ENCODE peak calls at places on chromosomes 7 and 10, in nine cellular contexts. R is stomach, L is sigmoid colon, E is tibial nerve, W is upper lobe of left lung, V is transverse colon, K is A549, Q is GM12878, N is K562. A is an unnamed sample.

GRCh38 chr7:1569016-1569415 is 816 bp downstream of the PSMG3 start:
- DNase-seq in R (no peak), L (no peak), E (no peak), W (no peak), V (no peak), K (peak; percentile 74), Q (no peak), N (peak; percentile 49), A (no peak)

GRCh38 chr7:125061776-125062397 is 132.3 kb upstream of the POT1 start:
- DNase-seq in R (no peak), L (no peak), E (no peak), W (no peak), V (no peak), K (peak; percentile 45), Q (no peak), N (no peak), A (no peak)

GRCh38 chr10:99754670-99755069 is 22.6 kb downstream of the CUTC start:
- DNase-seq in R (no peak), L (no peak), E (no peak), W (no peak), V (no peak), K (no peak), Q (no peak), N (no peak), A (no peak)

GRCh38 chr10:3525832-3526449 is 259.1 kb downstream of the KLF6 start:
- DNase-seq in R (no peak), L (peak; percentile 80), E (peak; percentile 51), W (no peak), V (peak; percentile 26), K (peak; percentile 86), Q (no peak), N (peak; percentile 45), A (no peak)

GRCh38 chr10:29795856-29796255 is 161.1 kb upstream of the SVIL start:
- DNase-seq in R (no peak), L (no peak), E (no peak), W (no peak), V (no peak), K (no peak), Q (no peak), N (no peak), A (no peak)

GRCh38 chr10:43890124-43890523 is 241.4 kb upstream of the ZNF32 start:
- DNase-seq in R (no peak), L (no peak), E (no peak), W (no peak), V (no peak), K (no peak), Q (no peak), N (no peak), A (no peak)

GRCh38 chr7:95669513-95669912 is 73.2 kb upstream of the PDK4 start:
- DNase-seq in R (no peak), L (no peak), E (no peak), W (no peak), V (no peak), K (no peak), Q (no peak), N (no peak), A (no peak)

GRCh38 chr7:134602921-134603394 is 43.7 kb upstream of the BPGM start:
- DNase-seq in R (no peak), L (no peak), E (no peak), W (peak; percentile 25), V (no peak), K (peak; percentile 23), Q (no peak), N (no peak), A (no peak)

GRCh38 chr10:33927347-33927746 is 592.9 kb upstream of the NRP1 start:
- DNase-seq in R (no peak), L (no peak), E (no peak), W (no peak), V (no peak), K (no peak), Q (no peak), N (peak; percentile 8), A (no peak)

GRCh38 chr7:1823376-1824150 is 153.5 kb downstream of the ELFN1 start:
- DNase-seq in R (no peak), L (peak; percentile 48), E (no peak), W (no peak), V (no peak), K (no peak), Q (no peak), N (no peak), A (no peak)

GRCh38 chr10:13636776-13637175 is 50.0 kb downstream of the PRPF18 start:
- DNase-seq in R (no peak), L (no peak), E (no peak), W (no peak), V (no peak), K (no peak), Q (no peak), N (no peak), A (no peak)

GRCh38 chr7:111042842-111043241 is 48.1 kb upstream of the LRRN3 start:
- DNase-seq in R (no peak), L (no peak), E (no peak), W (no peak), V (no peak), K (no peak), Q (no peak), N (no peak), A (no peak)

GRCh38 chr7:33722383-33723096 is 182.8 kb upstream of the BMPER start:
- DNase-seq in R (no peak), L (no peak), E (no peak), W (no peak), V (no peak), K (peak; percentile 70), Q (no peak), N (no peak), A (no peak)

GRCh38 chr7:93574646-93575554 is at the start of gene CALCR:
- DNase-seq in R (no peak), L (no peak), E (no peak), W (no peak), V (no peak), K (peak; percentile 16), Q (no peak), N (no peak), A (no peak)

GRCh38 chr7:155665079-155665956 is 20.9 kb downstream of the RBM33 start:
- DNase-seq in R (no peak), L (no peak), E (no peak), W (no peak), V (no peak), K (no peak), Q (no peak), N (no peak), A (no peak)

GRCh38 chr7:95690367-95690947 is 81.9 kb upstream of the DYNC1I1 start:
- DNase-seq in R (no peak), L (no peak), E (no peak), W (no peak), V (no peak), K (peak; percentile 73), Q (peak; percentile 8), N (peak; percentile 40), A (no peak)

GRCh38 chr10:86899670-86900276 is 57.6 kb downstream of the MMRN2 start:
- DNase-seq in R (peak; percentile 63), L (peak; percentile 86), E (peak; percentile 91), W (peak; percentile 52), V (peak; percentile 71), K (peak; percentile 77), Q (no peak), N (peak; percentile 47), A (peak; percentile 57)

GRCh38 chr7:143279186-143280098 is 5.3 kb upstream of the TMEM139 start:
- DNase-seq in R (no peak), L (no peak), E (peak; percentile 27), W (no peak), V (no peak), K (peak; percentile 44), Q (no peak), N (no peak), A (no peak)

GRCh38 chr10:119080521-119081259 is at the start of gene EIF3A:
- DNase-seq in R (peak; percentile 94), L (peak; percentile 95), E (peak; percentile 80), W (peak; percentile 94), V (peak; percentile 94), K (peak; percentile 95), Q (peak; percentile 75), N (peak; percentile 88), A (peak; percentile 96)

GRCh38 chr7:134562136-134562535 is 13.2 kb downstream of the AKR1B15 start:
- DNase-seq in R (no peak), L (no peak), E (no peak), W (no peak), V (no peak), K (peak; percentile 52), Q (no peak), N (no peak), A (no peak)

GRCh38 chr10:49619613-49620012 is 5.8 kb downstream of the CHAT start:
- DNase-seq in R (no peak), L (peak; percentile 25), E (no peak), W (no peak), V (no peak), K (no peak), Q (no peak), N (no peak), A (no peak)

GRCh38 chr7:32275216-32275979 is 205.2 kb upstream of the PDE1C start:
- DNase-seq in R (no peak), L (no peak), E (no peak), W (no peak), V (no peak), K (no peak), Q (peak; percentile 15), N (no peak), A (no peak)

GRCh38 chr7:920351-921070 is 34.0 kb downstream of the ADAP1 start:
- DNase-seq in R (peak; percentile 23), L (peak; percentile 52), E (no peak), W (no peak), V (peak; percentile 72), K (no peak), Q (no peak), N (no peak), A (no peak)

GRCh38 chr7:139118234-139118802 is 8.8 kb upstream of the ZC3HAV1 start:
- DNase-seq in R (no peak), L (no peak), E (no peak), W (no peak), V (no peak), K (peak; percentile 50), Q (peak; percentile 80), N (peak; percentile 85), A (no peak)
- TF ChIP-seq CTCF in R (no peak), L (no peak), E (no peak), W (no peak), V (no peak), K (no peak), Q (no peak), N (peak; percentile 39), A (no peak)

GRCh38 chr7:44282601-44283171 is 42.7 kb downstream of the CAMK2B start:
- DNase-seq in R (no peak), L (peak; percentile 39), E (no peak), W (peak; percentile 14), V (peak; percentile 3), K (no peak), Q (no peak), N (no peak), A (peak; percentile 4)
- TF ChIP-seq EP300 in R (no peak), L (no peak), E (no peak), W (no peak), V (no peak), K (no peak), Q (no peak), N (no peak), A (no peak)

GRCh38 chr10:62755662-62756653 is 48.6 kb upstream of the ADO start:
- DNase-seq in R (no peak), L (no peak), E (no peak), W (no peak), V (no peak), K (no peak), Q (no peak), N (no peak), A (no peak)
- TF ChIP-seq POLR2A in R (no peak), L (no peak), E (no peak), W (no peak), V (no peak), K (no peak), Q (no peak), N (no peak), A (no peak)

GRCh38 chr10:80472234-80473095 is 18.4 kb downstream of the TSPAN14 start:
- DNase-seq in R (no peak), L (no peak), E (no peak), W (no peak), V (no peak), K (peak; percentile 52), Q (peak; percentile 92), N (no peak), A (no peak)
- TF ChIP-seq CTCF in R (no peak), L (no peak), E (no peak), W (no peak), V (no peak), K (no peak), Q (no peak), N (peak; percentile 14), A (no peak)

A was measured in ovary.